ENCODE peak calls at places on chromosomes 2 and 18, in four cellular contexts. K is psoas muscle, S is fibroblast of lung, R is tibial nerve. I is an unnamed sample. For H3K4me1 and H3K27me3, the result is how much of the 10 kb centered on the place peaks cover.

GRCh38 chr2:10911291-10912075 is at the start of gene KCNF1:
- DNase-seq in K (no peak), R (no peak), S (peak), I (peak)

GRCh38 chr2:238505892-238506280 is 79.2 kb downstream of the ASB1 start:
- DNase-seq in K (no peak), S (no peak), R (no peak), I (no peak)

GRCh38 chr18:9506046-9506792 is 30.9 kb downstream of the RALBP1 start:
- DNase-seq in K (no peak), S (peak), R (no peak), I (no peak)

GRCh38 chr18:74994502-74995403 is 214.2 kb downstream of the PTGR3 start:
- DNase-seq in R (no peak), K (no peak), S (peak), I (peak)

GRCh38 chr18:24875761-24876160 is 415.3 kb downstream of the HRH4 start:
- DNase-seq in S (no peak), K (no peak), R (no peak), I (no peak)

GRCh38 chr2:136310797-136311558 is 193.0 kb upstream of the CXCR4 start:
- DNase-seq in S (no peak), R (no peak), K (no peak), I (no peak)

GRCh38 chr2:21379140-21379539 is 255.4 kb downstream of the TDRD15 start:
- DNase-seq in S (no peak), K (no peak), R (no peak), I (no peak)

GRCh38 chr18:13562494-13563029 is 163.8 kb downstream of the FAM210A start:
- DNase-seq in S (no peak), R (no peak), K (no peak), I (no peak)

GRCh38 chr2:215579809-215580208 is 143.9 kb upstream of the FN1 start:
- DNase-seq in S (peak), R (peak), K (no peak), I (peak)

GRCh38 chr2:2750867-2751714 is 420.0 kb upstream of the MYT1L start:
- DNase-seq in K (no peak), R (no peak), S (no peak), I (no peak)

GRCh38 chr18:24986611-24987270 is 365.2 kb downstream of the ZNF521 start:
- DNase-seq in R (no peak), K (no peak), S (peak), I (no peak)

GRCh38 chr2:241851325-241852115 is 7.2 kb downstream of the PDCD1 start:
- DNase-seq in R (no peak), K (no peak), S (no peak), I (no peak)

GRCh38 chr2:108184421-108184820 is 55.3 kb upstream of the SULT1C3 start:
- DNase-seq in R (no peak), K (no peak), S (peak), I (peak)

GRCh38 chr2:139645617-139646016 is 865.4 kb upstream of the NXPH2 start:
- DNase-seq in R (no peak), S (no peak), K (no peak), I (peak)
- H3K27ac ChIP-seq in R (no peak), S (no peak), K (no peak), I (no peak)

DNA sequence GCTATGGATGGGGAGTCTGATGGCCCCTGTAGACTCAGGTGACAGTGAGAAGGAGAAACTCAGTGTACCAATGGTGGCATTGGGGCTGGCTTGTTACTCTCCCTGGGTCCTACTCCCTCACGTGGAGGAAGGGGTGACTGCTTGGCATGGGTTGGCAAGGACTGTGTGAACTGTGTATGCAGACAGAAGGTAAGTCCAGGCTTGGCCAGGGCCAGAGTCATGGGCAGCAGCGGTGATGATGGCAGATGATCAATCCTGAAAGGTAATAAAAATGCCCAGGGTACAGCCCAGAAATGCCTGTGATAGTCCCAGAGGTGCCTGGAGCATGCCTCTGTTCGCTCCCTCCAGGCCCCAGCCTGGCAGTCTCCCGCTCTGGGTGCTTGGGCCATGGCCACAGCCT is 153.9 kb downstream of the SH3RF3 start:
- DNase-seq in R (no peak), S (no peak), K (no peak), I (no peak)
- H3K4me1 ChIP-seq in R (under half), S (under half), K (under half), I (under half)

DNA sequence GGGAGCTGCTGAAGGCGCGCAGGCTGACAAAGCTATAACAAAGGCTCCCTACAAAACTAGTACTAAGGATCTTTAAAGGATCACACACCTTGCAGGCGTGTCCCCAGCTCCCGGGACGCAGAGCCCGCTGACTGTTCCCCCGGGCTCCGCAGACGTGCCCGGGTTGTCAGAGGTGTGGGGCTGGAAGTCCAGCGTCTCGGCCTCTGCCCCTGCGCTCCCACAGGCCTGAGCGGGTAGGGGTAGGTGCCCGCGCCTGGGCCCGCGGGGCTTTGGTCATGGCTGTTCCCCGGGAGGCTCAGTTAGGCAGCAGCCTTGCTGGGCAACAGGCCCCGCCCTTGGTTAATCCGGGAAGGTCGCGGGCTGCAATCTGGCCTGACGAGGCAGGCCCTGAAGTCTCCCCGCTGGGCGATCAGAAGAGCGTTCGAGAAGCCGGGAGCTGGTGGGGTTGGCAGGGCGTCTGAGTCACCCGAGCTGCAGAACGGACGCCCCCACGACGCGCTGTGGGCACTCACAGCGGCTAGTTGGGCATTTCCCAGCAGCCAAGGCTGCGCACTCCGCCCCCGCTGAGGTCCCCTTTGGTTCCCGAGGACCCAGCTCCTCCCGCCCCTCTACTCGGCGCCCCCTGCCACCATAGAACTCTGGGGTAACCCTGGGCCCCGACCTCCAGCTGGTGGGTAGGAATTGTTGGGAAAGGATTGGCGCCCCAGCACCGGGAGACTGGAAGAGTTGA is 13.6 kb downstream of the POU3F3 start:
- DNase-seq in K (no peak), R (no peak), S (peak), I (no peak)
- H3K27me3 ChIP-seq in K (under half), R (half or more), S (under half), I (half or more)

GRCh38 chr2:70417011-70417410 is 115.1 kb upstream of the FAM136A start:
- DNase-seq in R (no peak), K (no peak), S (no peak), I (no peak)

GRCh38 chr2:70418514-70418913 is 116.6 kb upstream of the FAM136A start:
- DNase-seq in R (no peak), S (no peak), K (no peak), I (no peak)

GRCh38 chr2:70420005-70420580 is 118.2 kb upstream of the FAM136A start:
- DNase-seq in R (no peak), S (no peak), K (no peak), I (no peak)

GRCh38 chr2:70425682-70426301 is 123.9 kb upstream of the FAM136A start:
- DNase-seq in K (no peak), S (no peak), R (no peak), I (no peak)

GRCh38 chr2:70420740-70421139 is 118.9 kb upstream of the FAM136A start:
- DNase-seq in K (no peak), R (no peak), S (no peak), I (no peak)
- H3K27ac ChIP-seq in K (no peak), R (no peak), S (no peak), I (no peak)

I was measured in foreskin keratinocyte.